ENCODE peak calls at places on chromosomes 11 and 22, in eight cellular contexts. Q is HEK293T; U is neural crest cell; H is stimulated activated CD4-positive, alpha-beta T cell treated with anti-CD3 and anti-CD28 coated beads, Interleukin-2, amount 100 ng/mL, for 48 hours; P is NCI-H69; K is foreskin fibroblast; G is stimulated activated CD8-positive, alpha-beta memory T cell treated with anti-CD3 and anti-CD28 coated beads, Interleukin-4, amount 100 ng/mL, for 1 hour; V is neuronal stem cell. J is an unnamed sample.
A peak's percentile ranks its signal among the peaks of the same experiment; 100 is the strongest.

GRCh38 chr22:38755155-38755910 is 465 bp downstream of the SUN2 start:
- DNase-seq in Q (peak; percentile 59), U (peak; percentile 58), H (no peak), P (peak; percentile 76), K (peak; percentile 95), G (peak; percentile 16), V (peak; percentile 69), J (peak; percentile 65)

GRCh38 chr22:39316440-39317083 is 2.9 kb downstream of the RPL3 start:
- DNase-seq in Q (peak; percentile 60), U (peak; percentile 71), H (peak; percentile 77), P (peak; percentile 76), K (peak; percentile 95), G (peak; percentile 53), V (peak; percentile 77), J (peak; percentile 85)

GRCh38 chr11:43947003-43947500 is 4.6 kb downstream of the C11orf96 start:
- DNase-seq in Q (no peak), U (no peak), H (no peak), P (peak; percentile 61), K (peak; percentile 54), G (no peak), V (no peak), J (peak; percentile 14)

GRCh38 chr11:8357891-8358566 is 94.4 kb upstream of the LMO1 start:
- DNase-seq in Q (no peak), U (no peak), H (no peak), P (no peak), K (no peak), G (no peak), V (no peak), J (no peak)

GRCh38 chr11:4090258-4090657 is 4.3 kb upstream of the RRM1 start:
- DNase-seq in Q (no peak), U (no peak), H (no peak), P (no peak), K (no peak), G (no peak), V (no peak), J (no peak)

GRCh38 chr11:68692115-68692514 is 7.8 kb downstream of the GAL start:
- DNase-seq in Q (no peak), U (no peak), H (no peak), P (no peak), K (no peak), G (no peak), V (no peak), J (no peak)

GRCh38 chr22:24067587-24068376 is 56.7 kb downstream of the CABIN1 start:
- DNase-seq in Q (no peak), U (no peak), H (no peak), P (peak; percentile 60), K (no peak), G (no peak), V (no peak), J (no peak)

GRCh38 chr11:72497731-72498130 is 63.4 kb upstream of the CLPB start:
- DNase-seq in Q (no peak), U (no peak), H (no peak), P (no peak), K (no peak), G (no peak), V (no peak), J (no peak)

GRCh38 chr11:17512101-17512500 is 32.1 kb downstream of the USH1C start:
- DNase-seq in Q (no peak), U (no peak), H (no peak), P (no peak), K (no peak), G (no peak), V (no peak), J (no peak)

GRCh38 chr11:15819679-15820286 is 536.6 kb downstream of the SOX6 start:
- DNase-seq in Q (peak; percentile 77), U (peak; percentile 80), H (peak; percentile 45), P (peak; percentile 78), K (peak; percentile 66), G (no peak), V (no peak), J (peak; percentile 64)

GRCh38 chr11:117703209-117703608 is 93.8 kb downstream of the DSCAML1 start:
- DNase-seq in Q (no peak), U (no peak), H (no peak), P (peak; percentile 96), K (no peak), G (no peak), V (no peak), J (no peak)

GRCh38 chr11:130623909-130624668 is 175.6 kb downstream of the ADAMTS15 start:
- DNase-seq in Q (no peak), U (no peak), H (no peak), P (no peak), K (no peak), G (no peak), V (no peak), J (no peak)

GRCh38 chr11:73916435-73916834 is 34.4 kb upstream of the DNAJB13 start:
- DNase-seq in Q (no peak), U (no peak), H (no peak), P (no peak), K (peak; percentile 11), G (no peak), V (no peak), J (peak; percentile 40)

GRCh38 chr11:9160166-9160565 is 68.8 kb upstream of the SCUBE2 start:
- DNase-seq in Q (no peak), U (no peak), H (no peak), P (no peak), K (peak; percentile 56), G (no peak), V (no peak), J (no peak)

GRCh38 chr11:62602141-62603071 is 741 bp upstream of the MTA2 start:
- DNase-seq in Q (peak; percentile 71), U (peak; percentile 26), H (no peak), P (peak; percentile 89), K (peak; percentile 81), G (no peak), V (no peak), J (no peak)